ENCODE peak calls at places on chromosomes 12 and 14, in four cellular contexts. A, T, R and O are unnamed samples.

GRCh38 chr12:57637364-57637763 is 4.4 kb upstream of the B4GALNT1 start:
- DNase-seq in A (no peak), R (peak; percentile 5), T (no peak), O (no peak)

GRCh38 chr12:121295123-121295745 is 1.3 kb downstream of the CAMKK2 start:
- DNase-seq in T (no peak), R (no peak), A (peak; percentile 6), O (no peak)

GRCh38 chr12:70094467-70094866 is 148.8 kb upstream of the CNOT2 start:
- DNase-seq in T (no peak), A (no peak), R (no peak), O (no peak)

GRCh38 chr12:88993655-88994054 is 358.6 kb downstream of the DUSP6 start:
- DNase-seq in A (peak; percentile 36), T (no peak), R (peak; percentile 9), O (no peak)

GRCh38 chr14:51368721-51369163 is 128.7 kb downstream of the TMX1 start:
- DNase-seq in R (no peak), T (no peak), A (no peak), O (no peak)

GRCh38 chr12:116954700-116955381 is 44.1 kb downstream of the FBXW8 start:
- DNase-seq in T (no peak), A (no peak), R (no peak), O (no peak)

GRCh38 chr12:70031046-70031445 is 206.0 kb downstream of the MYRFL start:
- DNase-seq in R (no peak), A (no peak), T (no peak), O (no peak)

GRCh38 chr12:7434670-7435069 is 9.3 kb downstream of the CD163L1 start:
- DNase-seq in T (no peak), A (no peak), R (no peak), O (no peak)

GRCh38 chr12:113991224-113992044 is 25.3 kb upstream of the RBM19 start:
- DNase-seq in A (no peak), T (no peak), R (no peak), O (no peak)

GRCh38 chr12:114000861-114001260 is 34.7 kb upstream of the RBM19 start:
- DNase-seq in A (no peak), R (no peak), T (no peak), O (no peak)

GRCh38 chr12:113997365-113997764 is 31.2 kb upstream of the RBM19 start:
- DNase-seq in A (no peak), R (no peak), T (no peak), O (peak; percentile 15)

GRCh38 chr12:113994051-113994450 is 27.9 kb upstream of the RBM19 start:
- DNase-seq in A (no peak), T (no peak), R (no peak), O (no peak)

GRCh38 chr12:113996026-113996425 is 29.9 kb upstream of the RBM19 start:
- DNase-seq in T (peak; percentile 23), A (peak; percentile 5), R (no peak), O (no peak)
- TF ChIP-seq HDAC6 in T (no peak), A (no peak), R (no peak), O (no peak)

GRCh38 chr12:24918596-24918995 is 30.3 kb downstream of the BCAT1 start:
- DNase-seq in R (no peak), T (no peak), A (no peak), O (no peak)
- TF ChIP-seq HDAC6 in R (no peak), T (no peak), A (no peak), O (no peak)

GRCh38 chr12:11607313-11608081 is 42.0 kb upstream of the ETV6 start:
- DNase-seq in R (no peak), T (no peak), A (peak; percentile 75), O (no peak)
- TF ChIP-seq HDAC6 in R (no peak), T (no peak), A (no peak), O (no peak)

GRCh38 chr14:81946808-81947798 is 413.4 kb upstream of the SEL1L start:
- DNase-seq in R (no peak), A (no peak), T (no peak), O (no peak)
- TF ChIP-seq HDAC6 in R (no peak), A (no peak), T (no peak), O (no peak)

GRCh38 chr14:101361044-101361443 is 200.3 kb upstream of the DIO3 start:
- DNase-seq in R (no peak), A (no peak), T (no peak), O (no peak)

GRCh38 chr14:101361451-101362433 is 199.6 kb upstream of the DIO3 start:
- DNase-seq in T (no peak), R (peak; percentile 18), A (no peak), O (no peak)

GRCh38 chr14:101359221-101360044 is 201.9 kb upstream of the DIO3 start:
- DNase-seq in A (no peak), R (no peak), T (no peak), O (no peak)

GRCh38 chr14:101358726-101359125 is 202.6 kb upstream of the DIO3 start:
- DNase-seq in T (no peak), A (no peak), R (no peak), O (no peak)

DNA sequence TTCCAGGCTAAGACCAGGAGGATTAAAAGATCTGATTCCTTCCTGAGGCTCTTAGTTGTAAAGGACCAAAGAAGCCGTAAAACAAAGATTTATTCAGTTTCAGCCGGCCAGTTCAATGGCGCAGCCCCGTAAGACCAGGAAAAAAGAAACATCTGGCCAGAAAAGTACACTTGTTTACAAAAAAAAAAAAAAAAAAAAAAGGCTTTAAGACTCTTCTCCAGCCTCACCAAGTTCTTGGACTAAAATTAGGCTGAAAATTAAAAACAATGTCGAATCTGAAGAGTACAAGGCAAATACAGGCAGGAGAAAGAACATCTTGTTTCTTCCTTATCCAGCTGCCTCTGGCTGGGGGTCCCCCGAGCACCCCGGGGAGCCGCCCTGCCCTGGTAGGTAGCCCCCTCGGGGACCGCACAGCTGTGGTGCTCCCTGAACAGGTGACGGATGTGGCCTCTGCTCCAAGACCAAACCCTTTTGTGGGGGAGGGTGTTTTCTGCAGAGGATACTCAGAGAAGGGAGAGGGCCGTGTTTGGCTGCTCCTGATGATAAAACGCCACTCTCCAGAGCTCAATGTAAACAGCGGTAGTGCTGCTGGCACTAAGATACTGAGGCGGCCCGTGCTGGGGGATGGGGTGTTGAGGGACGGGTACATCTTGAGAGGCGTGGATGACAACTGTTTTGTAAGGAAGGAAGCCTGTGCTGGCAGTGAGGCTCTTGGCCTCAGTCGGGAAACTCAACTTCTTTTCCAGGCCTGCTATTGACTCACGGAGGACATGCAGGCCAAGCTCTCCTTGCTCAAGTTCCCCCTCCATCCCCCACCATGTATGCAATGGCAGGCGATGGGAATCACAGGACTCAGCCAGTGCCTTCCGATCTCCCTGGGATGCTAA is 201.0 kb upstream of the DIO3 start:
- DNase-seq in R (peak; percentile 61), A (no peak), T (no peak), O (no peak)
- TF ChIP-seq HDAC6 in R (no peak), A (no peak), T (no peak), O (no peak)

GRCh38 chr12:3035815-3036702 is 41.1 kb upstream of the TSPAN9 start:
- DNase-seq in R (peak; percentile 27), A (no peak), T (no peak), O (no peak)

GRCh38 chr12:3035171-3035570 is 42.0 kb upstream of the TSPAN9 start:
- DNase-seq in T (no peak), R (no peak), A (no peak), O (no peak)

GRCh38 chr12:3032770-3033537 is 44.2 kb upstream of the TSPAN9 start:
- DNase-seq in T (no peak), R (no peak), A (no peak), O (no peak)

GRCh38 chr12:3033538-3033865 is 43.7 kb upstream of the TSPAN9 start:
- DNase-seq in R (no peak), A (no peak), T (no peak), O (no peak)

DNA sequence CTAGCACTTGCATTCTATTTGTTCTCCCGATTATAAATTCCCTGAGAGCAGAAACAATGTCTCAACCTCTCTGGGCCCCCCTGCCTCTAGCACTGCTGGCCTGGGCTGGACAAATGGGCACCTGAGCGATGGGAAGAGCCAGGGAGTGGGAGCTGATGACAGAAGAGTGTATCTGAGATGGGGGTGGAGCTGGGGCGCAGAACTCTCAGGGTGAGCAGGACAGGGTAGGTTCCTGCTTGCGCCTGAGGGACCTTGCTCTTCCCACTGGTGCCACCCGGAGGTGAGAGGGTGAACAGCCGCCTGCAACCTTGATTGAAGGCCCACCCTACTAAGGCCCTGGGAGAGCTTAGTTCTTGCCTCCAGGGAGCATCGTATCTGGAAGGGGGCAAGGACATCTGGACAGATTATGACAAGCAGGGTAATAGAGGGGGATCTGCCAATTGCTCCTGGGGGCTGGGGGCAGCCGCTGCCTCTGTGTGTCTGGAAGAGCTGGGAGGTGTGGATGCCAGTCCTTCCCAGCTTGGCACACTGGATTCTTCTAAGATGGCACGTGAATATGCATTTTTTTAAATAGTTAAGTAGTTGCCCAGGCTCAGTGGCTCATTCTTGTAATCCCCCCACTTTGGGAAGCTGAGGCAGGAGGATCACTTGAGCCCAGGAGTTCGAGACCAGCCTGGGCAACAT is 43.0 kb upstream of the TSPAN9 start:
- DNase-seq in T (peak; percentile 54), R (peak; percentile 69), A (peak; percentile 55), O (no peak)
- TF ChIP-seq HDAC6 in T (no peak), R (no peak), A (no peak), O (no peak)

GRCh38 chr14:55329999-55330710 is 58.9 kb downstream of the FBXO34 start:
- DNase-seq in A (no peak), T (no peak), R (no peak), O (no peak)

GRCh38 chr14:55336161-55336560 is 64.9 kb downstream of the FBXO34 start:
- DNase-seq in R (no peak), A (no peak), T (no peak), O (no peak)

GRCh38 chr14:55332654-55333570 is 61.7 kb downstream of the FBXO34 start:
- DNase-seq in A (no peak), R (no peak), T (no peak), O (no peak)

GRCh38 chr14:55336691-55337090 is 65.5 kb downstream of the FBXO34 start:
- DNase-seq in R (no peak), T (no peak), A (no peak), O (no peak)

DNA sequence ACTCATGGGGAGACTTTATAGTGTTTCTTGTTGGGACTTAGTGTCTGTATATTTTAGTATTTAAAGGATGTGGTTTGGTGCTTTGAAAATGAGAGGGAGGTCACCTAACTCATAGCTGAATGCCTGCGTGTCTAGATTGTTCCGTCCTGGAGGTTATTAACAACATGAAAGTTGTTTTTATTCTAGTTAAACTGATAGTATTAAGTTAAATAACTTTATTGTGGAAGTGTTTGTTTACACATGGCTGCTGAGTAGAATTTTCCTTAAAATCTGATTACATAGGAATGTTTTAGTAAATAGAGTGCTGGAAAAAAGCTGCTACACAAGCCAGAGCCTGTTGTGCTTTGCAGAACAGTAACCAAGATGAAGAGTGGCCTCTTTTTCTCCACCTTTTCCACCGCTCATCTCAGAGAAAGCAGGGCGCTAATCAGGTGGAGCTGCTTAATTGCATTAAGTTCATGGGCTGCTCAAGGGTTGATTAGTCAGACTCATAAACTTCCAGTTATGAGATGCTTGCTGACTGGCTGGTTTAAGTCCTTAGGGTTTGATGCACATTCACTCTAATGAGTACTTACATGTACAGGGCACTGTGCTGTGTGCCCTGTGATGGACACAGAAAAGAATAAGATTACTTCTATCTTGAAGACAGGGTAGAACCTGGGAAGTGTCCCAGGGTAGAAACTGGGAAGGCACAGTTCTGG is 62.7 kb downstream of the FBXO34 start:
- DNase-seq in T (no peak), R (no peak), A (no peak), O (no peak)
- TF ChIP-seq HDAC6 in T (no peak), R (no peak), A (no peak), O (no peak)